ENCODE peak calls at places on chromosomes 3 and 15, in four cellular contexts. One of them, this sample, is unnamed.
A peak's percentile ranks its signal among the peaks of the same experiment; 100 is the strongest.

GRCh38 chr15:90000175-90000923 is 775 bp upstream of the ZNF710 start:
- DNase-seq in body of pancreas: peak; percentile 50
- DNase-seq in transverse colon: peak; percentile 65
- DNase-seq in IMR-90: peak; percentile 15
- DNase-seq in this sample: no peak

GRCh38 chr3:165256554-165256953 is 60.4 kb upstream of the SLITRK3 start:
- DNase-seq in transverse colon: no peak
- DNase-seq in IMR-90: no peak
- DNase-seq in body of pancreas: no peak
- DNase-seq in this sample: no peak

GRCh38 chr3:61724183-61724582 is 162.8 kb downstream of the PTPRG start:
- DNase-seq in body of pancreas: no peak
- DNase-seq in transverse colon: no peak
- DNase-seq in IMR-90: no peak
- DNase-seq in this sample: no peak

GRCh38 chr15:82849556-82850241 is 40.3 kb downstream of the WHAMM start:
- DNase-seq in transverse colon: peak; percentile 81
- DNase-seq in body of pancreas: peak; percentile 82
- DNase-seq in IMR-90: peak; percentile 74
- DNase-seq in this sample: peak; percentile 99

GRCh38 chr15:87976552-87976951 is 280.0 kb downstream of the NTRK3 start:
- DNase-seq in IMR-90: no peak
- DNase-seq in body of pancreas: no peak
- DNase-seq in transverse colon: no peak
- DNase-seq in this sample: no peak

GRCh38 chr3:84074767-84075166 is 884.0 kb upstream of the CADM2 start:
- DNase-seq in body of pancreas: no peak
- DNase-seq in IMR-90: no peak
- DNase-seq in transverse colon: no peak
- DNase-seq in this sample: no peak

GRCh38 chr3:49406571-49407565 is 4.9 kb downstream of the RHOA start:
- DNase-seq in transverse colon: no peak
- DNase-seq in body of pancreas: no peak
- DNase-seq in IMR-90: no peak
- DNase-seq in this sample: no peak

GRCh38 chr3:103440539-103441113 is 1005.8 kb downstream of the ZPLD1 start:
- DNase-seq in body of pancreas: no peak
- DNase-seq in transverse colon: no peak
- DNase-seq in IMR-90: peak; percentile 10
- DNase-seq in this sample: no peak

GRCh38 chr15:32718082-32718821 is 448 bp downstream of the GREM1 start:
- DNase-seq in transverse colon: peak; percentile 17
- DNase-seq in IMR-90: no peak
- DNase-seq in body of pancreas: no peak
- DNase-seq in this sample: no peak

GRCh38 chr15:69469467-69470191 is 17.0 kb downstream of the RPLP1 start:
- DNase-seq in IMR-90: peak; percentile 56
- DNase-seq in body of pancreas: no peak
- DNase-seq in transverse colon: no peak
- DNase-seq in this sample: no peak

GRCh38 chr3:157498374-157498773 is 4.8 kb downstream of the VEPH1 start:
- DNase-seq in transverse colon: no peak
- DNase-seq in body of pancreas: no peak
- DNase-seq in IMR-90: no peak
- DNase-seq in this sample: no peak

GRCh38 chr3:157501863-157502262 is 1.4 kb downstream of the VEPH1 start:
- DNase-seq in IMR-90: no peak
- DNase-seq in transverse colon: no peak
- DNase-seq in body of pancreas: no peak
- DNase-seq in this sample: no peak

GRCh38 chr3:157502916-157503620 is at the start of gene VEPH1:
- DNase-seq in transverse colon: peak; percentile 10
- DNase-seq in body of pancreas: peak; percentile 38
- DNase-seq in IMR-90: peak; percentile 85
- DNase-seq in this sample: no peak

GRCh38 chr3:157499342-157499963 is 3.8 kb downstream of the VEPH1 start:
- DNase-seq in body of pancreas: peak; percentile 78
- DNase-seq in transverse colon: peak; percentile 45
- DNase-seq in IMR-90: no peak
- DNase-seq in this sample: no peak

DNA sequence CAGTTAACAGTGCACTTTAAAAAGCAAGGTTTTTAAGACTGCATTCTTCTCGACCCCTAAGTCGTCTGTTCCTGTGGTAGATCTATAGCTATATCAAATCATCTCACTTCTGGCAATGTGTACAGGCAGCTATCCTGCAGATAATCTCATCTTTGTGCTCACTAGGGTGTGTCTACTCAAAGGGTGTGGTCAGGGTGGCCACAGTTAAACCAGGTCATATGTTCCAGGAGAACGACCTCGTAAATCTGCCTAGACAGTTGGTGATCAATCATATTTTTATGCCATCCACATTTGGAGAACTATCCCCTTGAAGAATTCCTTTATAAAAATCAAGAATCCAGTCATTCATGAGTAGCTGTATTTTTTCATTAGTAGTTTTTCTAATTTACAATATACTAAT is 3.0 kb downstream of the VEPH1 start:
- DNase-seq in transverse colon: peak; percentile 8
- DNase-seq in body of pancreas: no peak
- DNase-seq in IMR-90: no peak
- DNase-seq in this sample: no peak
- TF ChIP-seq CTCF in transverse colon: no peak
- TF ChIP-seq CTCF in body of pancreas: no peak
- TF ChIP-seq CTCF in IMR-90: no peak
- TF ChIP-seq CTCF in this sample: no peak

GRCh38 chr3:190120161-190121060 is at the start of gene P3H2:
- DNase-seq in body of pancreas: peak; percentile 63
- DNase-seq in transverse colon: peak; percentile 84
- DNase-seq in IMR-90: peak; percentile 93
- DNase-seq in this sample: peak; percentile 56
- H3K4me3 ChIP-seq in body of pancreas: peak within 1 kb of the TSS; percentile 68
- H3K4me3 ChIP-seq in transverse colon: peak within 1 kb of the TSS; percentile 52
- H3K4me3 ChIP-seq in IMR-90: peak within 1 kb of the TSS; percentile 86
- H3K4me3 ChIP-seq in this sample: peak within 1 kb of the TSS; percentile 57

GRCh38 chr15:67641453-67641852 is 99.0 kb downstream of the MAP2K5 start:
- DNase-seq in transverse colon: no peak
- DNase-seq in IMR-90: no peak
- DNase-seq in body of pancreas: no peak
- DNase-seq in this sample: no peak
- TF ChIP-seq CTCF in transverse colon: no peak
- TF ChIP-seq CTCF in IMR-90: no peak
- TF ChIP-seq CTCF in body of pancreas: no peak
- TF ChIP-seq CTCF in this sample: no peak

GRCh38 chr15:67863442-67863987 is 23.7 kb upstream of the RNU6-1 start:
- DNase-seq in IMR-90: peak; percentile 71
- DNase-seq in transverse colon: peak; percentile 81
- DNase-seq in body of pancreas: peak; percentile 75
- DNase-seq in this sample: no peak

GRCh38 chr15:67865331-67865730 is 25.5 kb upstream of the RNU6-1 start:
- DNase-seq in IMR-90: peak; percentile 37
- DNase-seq in transverse colon: no peak
- DNase-seq in body of pancreas: no peak
- DNase-seq in this sample: no peak

GRCh38 chr15:67861983-67862382 is 22.1 kb upstream of the RNU6-1 start:
- DNase-seq in transverse colon: no peak
- DNase-seq in body of pancreas: no peak
- DNase-seq in IMR-90: no peak
- DNase-seq in this sample: no peak

GRCh38 chr15:67865766-67866165 is 25.9 kb upstream of the RNU6-1 start:
- DNase-seq in body of pancreas: no peak
- DNase-seq in transverse colon: no peak
- DNase-seq in IMR-90: no peak
- DNase-seq in this sample: no peak

DNA sequence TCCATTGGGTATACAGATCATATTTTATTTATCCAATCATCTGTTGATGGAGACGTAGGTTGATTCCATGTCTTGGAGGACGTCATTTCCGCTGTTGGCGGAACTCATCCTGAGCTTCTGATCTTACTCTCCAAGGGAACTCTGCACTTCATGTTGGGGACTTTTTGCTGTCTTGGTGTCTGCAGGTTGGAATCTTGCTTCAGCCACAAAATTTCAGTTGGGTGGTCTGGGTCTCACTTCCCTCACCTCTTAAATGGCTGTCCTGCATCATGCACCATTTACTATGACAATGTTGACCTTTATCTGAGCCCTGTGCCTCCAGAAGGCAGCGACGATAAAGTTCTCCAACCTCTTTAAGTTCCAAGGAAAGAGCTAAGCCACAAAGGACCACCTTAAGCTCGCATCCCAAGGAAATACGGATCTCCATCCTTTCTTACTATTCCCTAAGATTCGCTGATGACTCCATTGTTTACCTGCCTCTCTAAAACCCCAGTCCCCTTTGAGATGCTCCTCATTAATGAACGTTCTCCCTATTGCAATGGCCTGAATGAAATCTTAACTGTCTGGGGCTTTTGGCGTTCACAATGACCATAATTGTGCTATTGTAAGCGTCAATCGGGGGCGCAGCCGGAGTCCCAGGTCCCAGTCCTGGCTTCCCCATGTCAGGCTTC is 23.1 kb upstream of the RNU6-1 start:
- DNase-seq in body of pancreas: no peak
- DNase-seq in transverse colon: no peak
- DNase-seq in IMR-90: no peak
- DNase-seq in this sample: no peak
- H3K4me3 ChIP-seq in body of pancreas: no peak overlapping the region
- H3K4me3 ChIP-seq in transverse colon: no peak overlapping the region
- H3K4me3 ChIP-seq in IMR-90: peak overlapping the region; percentile 13
- H3K4me3 ChIP-seq in this sample: no peak overlapping the region

GRCh38 chr15:62648954-62649353 is 393.6 kb upstream of the TPM1 start:
- DNase-seq in IMR-90: no peak
- DNase-seq in transverse colon: no peak
- DNase-seq in body of pancreas: no peak
- DNase-seq in this sample: no peak
- TF ChIP-seq CTCF in IMR-90: peak; percentile 25
- TF ChIP-seq CTCF in transverse colon: peak; percentile 17
- TF ChIP-seq CTCF in body of pancreas: peak; percentile 31
- TF ChIP-seq CTCF in this sample: peak; percentile 6

DNA sequence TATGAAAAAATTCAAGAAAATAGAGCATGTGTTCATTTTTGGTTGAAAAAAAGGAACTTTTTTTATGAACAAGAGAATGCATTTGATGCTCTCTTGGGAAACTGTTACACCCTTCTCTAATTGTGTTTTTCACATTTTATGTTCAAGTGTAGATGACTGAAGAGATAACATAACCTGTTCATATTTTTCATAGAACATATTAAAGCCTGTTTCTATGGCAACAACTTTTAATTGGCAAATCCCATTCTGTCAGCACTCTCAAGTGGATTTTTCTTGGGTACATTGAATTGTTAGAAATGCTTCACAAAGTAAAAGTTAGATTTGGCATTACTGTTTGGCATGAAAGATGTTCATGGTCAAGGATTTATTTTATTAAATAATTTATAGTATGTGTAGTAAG is 117.5 kb downstream of the MBNL1 start:
- DNase-seq in IMR-90: no peak
- DNase-seq in body of pancreas: no peak
- DNase-seq in transverse colon: no peak
- DNase-seq in this sample: peak; percentile 54
- H3K4me3 ChIP-seq in IMR-90: no peak overlapping the region
- H3K4me3 ChIP-seq in body of pancreas: no peak overlapping the region
- H3K4me3 ChIP-seq in transverse colon: no peak overlapping the region
- H3K4me3 ChIP-seq in this sample: no peak overlapping the region